ENCODE peak calls at places on chromosomes 1 and 21, in ten cellular contexts. Y is lung, P is lower lobe of right lung, F is upper lobe of right lung, B is RWPE1, Z is transverse colon, R is body of pancreas, Q is sigmoid colon, D is SJCRH30, V is breast epithelium. J is an unnamed sample.

GRCh38 chr1:17979815-17980214 is 127.8 kb upstream of the IGSF21 start:
- DNase-seq in V (no peak), F (no peak), P (no peak), Q (no peak), B (no peak), R (no peak), Z (no peak), D (no peak), Y (no peak), J (no peak)

GRCh38 chr1:3441449-3441848 is 13.0 kb upstream of the ARHGEF16 start:
- DNase-seq in R (no peak), V (no peak), P (no peak), Q (no peak), B (no peak), D (no peak), Z (no peak), F (no peak), Y (no peak), J (no peak)

GRCh38 chr1:171179323-171180227 is 5.5 kb upstream of the FMO2 start:
- DNase-seq in R (no peak), Q (no peak), Z (no peak), D (no peak), Y (no peak), F (no peak), B (no peak), V (no peak), P (no peak), J (no peak)

GRCh38 chr1:80656011-80656627 is 1144.6 kb upstream of the ADGRL2 start:
- DNase-seq in Z (no peak), D (no peak), P (no peak), B (peak), F (no peak), V (no peak), Q (no peak), Y (no peak), R (peak), J (no peak)

GRCh38 chr1:171929121-171929520 is 87.8 kb downstream of the DNM3 start:
- DNase-seq in V (no peak), P (no peak), B (no peak), Z (no peak), Y (no peak), D (no peak), R (no peak), Q (no peak), F (no peak), J (no peak)

GRCh38 chr21:45530423-45531113 is 11.7 kb downstream of the SLC19A1 start:
- DNase-seq in Y (no peak), F (peak), P (peak), Z (peak), D (no peak), V (no peak), B (no peak), Q (peak), R (no peak), J (peak)

GRCh38 chr1:112268408-112268807 is 127.6 kb upstream of the CTTNBP2NL start:
- DNase-seq in Z (no peak), P (no peak), V (no peak), F (no peak), Q (no peak), Y (no peak), R (no peak), D (no peak), B (no peak), J (no peak)

GRCh38 chr21:31204801-31205200 is 139.3 kb downstream of the TIAM1 start:
- DNase-seq in F (no peak), Z (no peak), P (no peak), Y (no peak), D (no peak), Q (no peak), V (no peak), B (no peak), R (no peak), J (no peak)

GRCh38 chr1:1086911-1087341 is 12.8 kb upstream of the RNF223 start:
- DNase-seq in B (no peak), F (peak), Q (no peak), Y (no peak), V (no peak), R (no peak), D (no peak), P (peak), Z (peak), J (no peak)

GRCh38 chr1:184866991-184867788 is 107.1 kb downstream of the NIBAN1 start:
- DNase-seq in Q (no peak), Y (no peak), F (no peak), V (no peak), D (no peak), P (no peak), Z (peak), R (no peak), B (peak), J (no peak)

GRCh38 chr21:39054066-39054465 is 129.2 kb downstream of the PSMG1 start:
- DNase-seq in D (no peak), P (no peak), R (no peak), Z (no peak), V (no peak), F (no peak), B (no peak), Q (no peak), Y (no peak), J (no peak)

GRCh38 chr1:67479146-67479891 is 49.1 kb upstream of the SERBP1 start:
- DNase-seq in Q (no peak), F (no peak), R (peak), P (no peak), D (no peak), V (no peak), B (no peak), Z (no peak), Y (no peak), J (no peak)

GRCh38 chr1:234108921-234109320 is 204.4 kb downstream of the SLC35F3 start:
- DNase-seq in F (no peak), Q (no peak), D (no peak), B (peak), Z (no peak), V (no peak), Y (no peak), P (no peak), R (no peak), J (no peak)

GRCh38 chr1:30518696-30519095 is 204.7 kb downstream of the MATN1 start:
- DNase-seq in D (no peak), B (no peak), V (peak), Q (no peak), Y (no peak), P (no peak), F (no peak), Z (no peak), R (no peak), J (no peak)

GRCh38 chr1:205933672-205934618 is 9.3 kb downstream of the SLC26A9 start:
- DNase-seq in P (no peak), B (peak), D (no peak), Q (no peak), Y (peak), Z (no peak), F (no peak), V (no peak), R (peak), J (no peak)

GRCh38 chr21:40054403-40054802 is 187.2 kb downstream of the PCP4 start:
- DNase-seq in Y (peak), Z (peak), V (peak), R (peak), F (peak), P (peak), B (no peak), D (peak), Q (peak), J (no peak)

GRCh38 chr1:22875851-22876250 is 96.8 kb downstream of the LACTBL1 start:
- DNase-seq in F (no peak), B (no peak), Y (no peak), Z (no peak), R (no peak), P (no peak), Q (no peak), V (no peak), D (peak), J (no peak)

GRCh38 chr1:228197555-228198147 is 10.2 kb upstream of the OBSCN start:
- DNase-seq in Y (no peak), V (no peak), Q (peak), Z (no peak), F (peak), D (no peak), R (no peak), B (no peak), P (no peak), J (peak)

GRCh38 chr1:21293537-21294265 is 3.4 kb upstream of the ECE1 start:
- DNase-seq in B (no peak), Y (no peak), D (peak), F (no peak), Z (no peak), P (no peak), V (no peak), R (no peak), Q (no peak), J (no peak)

GRCh38 chr1:53557369-53557768 is 98.2 kb downstream of the DMRTB1 start:
- DNase-seq in D (no peak), P (no peak), Q (peak), R (peak), F (peak), Y (no peak), Z (peak), B (no peak), V (no peak), J (peak)

GRCh38 chr1:94325379-94326302 is 88.3 kb upstream of the ARHGAP29 start:
- DNase-seq in R (no peak), Q (no peak), P (no peak), V (no peak), F (no peak), Y (no peak), D (no peak), Z (no peak), B (peak), J (no peak)

GRCh38 chr1:84996846-84997666 is at the start of gene MCOLN2:
- DNase-seq in Y (no peak), F (peak), D (peak), Q (no peak), V (no peak), R (peak), Z (peak), P (peak), B (peak), J (no peak)

GRCh38 chr1:234920136-234920842 is 208.3 kb downstream of the TOMM20 start:
- DNase-seq in P (no peak), Z (peak), B (no peak), Q (peak), R (no peak), V (no peak), F (no peak), Y (no peak), D (no peak), J (no peak)

GRCh38 chr1:207748737-207749528 is 2.9 kb upstream of the CD46 start:
- DNase-seq in V (no peak), P (no peak), B (peak), Z (no peak), D (peak), Q (no peak), R (no peak), F (no peak), Y (no peak), J (no peak)

GRCh38 chr1:231422798-231423309 is 767 bp upstream of the EGLN1 start:
- DNase-seq in F (no peak), P (no peak), D (no peak), Z (no peak), Y (no peak), B (no peak), Q (no peak), V (no peak), R (no peak), J (no peak)
- H3K27ac ChIP-seq in F (peak), P (peak), D (peak), Z (peak), Y (peak), B (peak), Q (peak), V (peak), R (peak), J (peak)

GRCh38 chr1:12012560-12013316 is 6.6 kb upstream of the MIIP start:
- DNase-seq in B (no peak), Z (no peak), Q (no peak), Y (no peak), P (no peak), R (no peak), D (peak), F (no peak), V (no peak), J (no peak)

GRCh38 chr1:12014141-12014981 is 4.9 kb upstream of the MIIP start:
- DNase-seq in Q (no peak), V (no peak), B (peak), Y (peak), R (no peak), F (no peak), P (peak), D (peak), Z (no peak), J (no peak)

GRCh38 chr1:12010751-12011570 is 8.3 kb upstream of the MIIP start:
- DNase-seq in Z (no peak), P (no peak), Y (no peak), V (no peak), F (no peak), B (no peak), R (no peak), Q (no peak), D (no peak), J (no peak)

GRCh38 chr1:12013317-12013588 is 6.0 kb upstream of the MIIP start:
- DNase-seq in R (no peak), B (no peak), Q (no peak), F (no peak), V (no peak), Y (no peak), P (no peak), Z (no peak), D (no peak), J (no peak)

DNA sequence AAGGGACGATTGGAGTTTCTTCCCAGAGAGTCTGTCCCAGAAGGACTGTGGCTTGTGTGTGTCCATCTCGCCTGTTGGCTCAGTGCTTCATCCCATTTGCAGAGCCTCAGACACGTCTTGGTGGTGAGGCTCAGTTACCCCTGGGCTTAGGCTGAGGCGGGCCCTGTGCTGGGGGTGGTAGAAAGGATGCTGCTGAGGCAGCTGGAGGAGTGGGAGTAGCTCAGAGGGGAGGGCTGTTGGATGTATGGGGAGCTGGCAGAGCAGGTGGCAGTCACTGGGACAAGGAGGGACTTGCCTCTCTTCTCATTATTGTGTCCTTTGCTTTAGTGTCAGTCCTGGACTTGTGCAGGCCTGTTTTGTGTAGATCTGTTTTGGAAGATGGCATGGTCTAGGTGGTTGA is 7.3 kb upstream of the MIIP start:
- DNase-seq in P (no peak), V (no peak), B (no peak), Y (no peak), D (no peak), R (no peak), F (no peak), Z (no peak), Q (no peak), J (no peak)
- H3K27ac ChIP-seq in P (no peak), V (no peak), B (peak), Y (no peak), D (no peak), R (no peak), F (no peak), Z (no peak), Q (no peak), J (no peak)

GRCh38 chr1:9710037-9710436 is 58.5 kb downstream of the PIK3CD start:
- DNase-seq in D (no peak), P (no peak), R (no peak), Y (no peak), Q (no peak), F (peak), B (no peak), V (no peak), Z (no peak), J (no peak)
- H3K27ac ChIP-seq in D (no peak), P (no peak), R (no peak), Y (no peak), Q (no peak), F (no peak), B (no peak), V (no peak), Z (no peak), J (no peak)

GRCh38 chr1:226125097-226125630 is 61.4 kb downstream of the ACBD3 start:
- DNase-seq in Y (peak), D (peak), V (peak), B (peak), Q (peak), Z (peak), R (peak), P (peak), F (peak), J (peak)
- H3K27ac ChIP-seq in Y (no peak), D (no peak), V (peak), B (peak), Q (no peak), Z (peak), R (no peak), P (no peak), F (no peak), J (peak)

GRCh38 chr1:201559679-201560162 is 20.8 kb downstream of the NAV1 start:
- DNase-seq in F (peak), V (peak), R (peak), Z (peak), Y (peak), P (peak), Q (peak), D (peak), B (peak), J (peak)

GRCh38 chr1:201561604-201562003 is 22.7 kb downstream of the NAV1 start:
- DNase-seq in D (no peak), Z (no peak), Y (no peak), R (no peak), F (no peak), B (no peak), Q (peak), P (no peak), V (no peak), J (no peak)

GRCh38 chr1:201561195-201561564 is 22.3 kb downstream of the NAV1 start:
- DNase-seq in Q (no peak), V (no peak), Y (no peak), F (no peak), Z (no peak), R (no peak), P (no peak), D (no peak), B (no peak), J (no peak)

GRCh38 chr1:201562257-201562656 is 23.3 kb downstream of the NAV1 start:
- DNase-seq in F (no peak), Q (peak), R (no peak), Y (no peak), D (peak), B (peak), P (peak), Z (no peak), V (no peak), J (peak)

GRCh38 chr1:201560328-201561194 is 21.6 kb downstream of the NAV1 start:
- DNase-seq in Q (peak), R (no peak), Z (no peak), V (no peak), Y (no peak), F (no peak), B (no peak), D (no peak), P (no peak), J (no peak)
- H3K27ac ChIP-seq in Q (no peak), R (no peak), Z (no peak), V (no peak), Y (no peak), F (no peak), B (peak), D (no peak), P (no peak), J (no peak)

DNA sequence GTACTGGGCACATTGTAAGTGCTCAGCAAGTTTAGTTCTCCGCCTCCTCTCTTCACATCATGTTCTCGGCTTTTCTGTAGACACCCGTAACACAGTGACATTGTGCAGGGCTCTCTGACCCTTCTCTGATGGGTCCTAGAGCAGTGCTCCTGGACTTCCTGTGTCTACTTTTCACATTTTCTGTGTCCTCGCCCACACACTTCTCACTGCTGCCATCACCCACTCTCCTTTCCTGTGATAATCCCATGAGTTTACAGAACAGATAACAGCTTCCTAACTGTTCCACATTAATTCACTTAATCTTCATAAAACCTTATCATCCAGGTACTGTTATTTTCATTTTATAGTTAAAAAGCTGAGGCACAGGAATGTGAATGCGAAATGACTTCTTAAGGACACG is 13.2 kb upstream of the DMRTA2 start:
- DNase-seq in V (no peak), Z (no peak), D (no peak), Q (no peak), P (no peak), F (no peak), Y (no peak), B (no peak), R (no peak), J (no peak)
- H3K27ac ChIP-seq in V (no peak), Z (no peak), D (no peak), Q (no peak), P (no peak), F (no peak), Y (no peak), B (no peak), R (no peak), J (no peak)

GRCh38 chr21:15442743-15443142 is 287.0 kb upstream of the USP25 start:
- DNase-seq in Y (no peak), Q (no peak), V (no peak), P (no peak), F (no peak), D (no peak), B (no peak), Z (no peak), R (no peak), J (no peak)

GRCh38 chr21:15439726-15440125 is 290.1 kb upstream of the USP25 start:
- DNase-seq in D (no peak), V (no peak), P (no peak), Q (no peak), Z (no peak), B (no peak), Y (no peak), R (no peak), F (no peak), J (no peak)

GRCh38 chr21:15441999-15442398 is 287.8 kb upstream of the USP25 start:
- DNase-seq in F (no peak), P (no peak), R (no peak), B (no peak), V (no peak), Y (no peak), Q (no peak), Z (no peak), D (no peak), J (no peak)

GRCh38 chr21:15443740-15444117 is 286.1 kb upstream of the USP25 start:
- DNase-seq in Z (no peak), V (no peak), Y (no peak), Q (no peak), P (no peak), R (no peak), D (no peak), F (no peak), B (no peak), J (no peak)

GRCh38 chr21:15441060-15441493 is 288.7 kb upstream of the USP25 start:
- DNase-seq in Y (no peak), V (no peak), D (no peak), R (no peak), P (no peak), Z (no peak), Q (no peak), B (no peak), F (no peak), J (no peak)
- H3K27ac ChIP-seq in Y (no peak), V (no peak), D (no peak), R (no peak), P (no peak), Z (no peak), Q (peak), B (no peak), F (no peak), J (no peak)

GRCh38 chr1:178997428-178997827 is 28.3 kb upstream of the FAM20B start:
- DNase-seq in Q (no peak), F (no peak), Z (no peak), Y (no peak), V (no peak), D (no peak), R (no peak), B (no peak), P (no peak), J (no peak)
- H3K27ac ChIP-seq in Q (no peak), F (no peak), Z (no peak), Y (no peak), V (no peak), D (no peak), R (no peak), B (no peak), P (no peak), J (no peak)